ENCODE peak calls at places on chromosomes 5 and 9, in seven cellular contexts. Z is kidney, T is HepG2, U is HCT116, I is tibial artery, B is uterus, Y is right atrium auricular region. J is an unnamed sample.

GRCh38 chr5:143251946-143252345 is 151.5 kb downstream of the NR3C1 start:
- DNase-seq in Y (no peak), T (no peak), U (no peak), I (no peak), Z (no peak), B (no peak), J (no peak)

GRCh38 chr9:83544002-83544698 is 5.9 kb upstream of the FRMD3 start:
- DNase-seq in T (peak), U (peak), Z (no peak), B (no peak), Y (peak), I (no peak), J (no peak)

GRCh38 chr9:80893190-80893589 is 796.2 kb downstream of the TLE1 start:
- DNase-seq in Y (no peak), T (no peak), U (no peak), Z (no peak), B (no peak), I (no peak), J (no peak)

GRCh38 chr5:16064135-16064893 is 115.3 kb downstream of the MARCHF11 start:
- DNase-seq in Y (no peak), T (no peak), B (no peak), Z (no peak), I (no peak), U (no peak), J (no peak)

GRCh38 chr5:72994578-72994977 is 38.7 kb downstream of the FCHO2 start:
- DNase-seq in U (no peak), Z (no peak), Y (no peak), T (no peak), I (no peak), B (no peak), J (no peak)

GRCh38 chr9:133679056-133679455 is 42.9 kb downstream of the DBH start:
- DNase-seq in I (no peak), U (no peak), Z (peak), T (no peak), B (no peak), Y (no peak), J (no peak)

GRCh38 chr5:135232958-135233357 is 166.1 kb downstream of the MACROH2A1 start:
- DNase-seq in B (no peak), T (no peak), Z (peak), I (peak), Y (no peak), U (no peak), J (no peak)

GRCh38 chr5:139064613-139065012 is 133.6 kb downstream of the SIL1 start:
- DNase-seq in U (no peak), T (peak), I (no peak), Y (no peak), Z (no peak), B (no peak), J (no peak)

GRCh38 chr5:132273631-132274030 is 16.1 kb downstream of the PDLIM4 start:
- DNase-seq in I (no peak), Z (no peak), B (no peak), U (no peak), T (no peak), Y (no peak), J (no peak)

DNA sequence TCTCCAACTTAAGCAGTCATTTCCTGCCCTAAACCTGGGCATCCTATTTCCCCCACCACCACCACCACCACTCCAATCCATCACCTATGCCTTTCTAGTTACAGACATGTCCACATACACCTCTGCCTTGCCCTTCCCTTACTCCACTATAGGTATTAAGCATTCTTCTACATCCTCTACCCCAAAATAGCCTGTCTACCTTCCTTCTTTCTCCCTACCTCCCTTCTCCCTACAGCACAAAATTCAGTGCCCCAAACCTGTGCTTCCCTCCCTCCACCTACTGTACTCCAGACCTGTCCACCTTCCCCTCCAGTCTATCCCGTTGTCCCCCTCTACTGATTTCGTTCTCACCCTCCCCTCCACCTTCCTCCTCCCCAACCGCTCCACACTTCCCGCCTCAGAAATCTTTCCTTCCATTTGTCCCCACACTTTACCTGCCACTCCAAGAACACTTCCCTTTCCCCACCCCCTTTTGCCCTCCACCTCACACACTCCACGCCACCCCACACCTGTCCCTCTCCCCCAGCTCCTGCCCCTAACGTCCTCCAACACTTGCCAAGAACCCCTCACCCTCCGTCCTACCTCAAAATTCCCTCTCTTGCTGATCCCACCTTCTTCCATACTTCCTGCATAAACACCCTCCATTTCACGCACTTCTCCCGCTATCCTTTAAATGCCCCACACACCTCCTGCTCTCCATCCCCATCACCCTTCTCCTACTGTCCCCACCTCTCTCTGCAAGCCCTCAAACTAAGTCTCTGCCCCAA is 1.5 kb downstream of the STRBP start:
- DNase-seq in Y (no peak), Z (no peak), U (no peak), B (no peak), I (no peak), T (no peak), J (no peak)
- H3K4me3 ChIP-seq in Y (no peak), Z (no peak), U (peak), B (no peak), I (no peak), T (peak), J (no peak)

GRCh38 chr5:157993201-157993600 is 134.3 kb upstream of the CLINT1 start:
- DNase-seq in B (no peak), T (no peak), U (no peak), Z (no peak), I (no peak), Y (no peak), J (no peak)

GRCh38 chr5:157994906-157995519 is 136.1 kb upstream of the CLINT1 start:
- DNase-seq in I (peak), T (peak), B (peak), Y (peak), Z (peak), U (peak), J (peak)

GRCh38 chr5:157998021-157998504 is 139.1 kb upstream of the CLINT1 start:
- DNase-seq in Z (no peak), B (no peak), U (no peak), T (no peak), I (no peak), Y (no peak), J (no peak)

GRCh38 chr5:157990583-157991181 is 131.7 kb upstream of the CLINT1 start:
- DNase-seq in B (no peak), Y (no peak), Z (no peak), T (no peak), U (no peak), I (no peak), J (no peak)

GRCh38 chr5:157994271-157994691 is 135.3 kb upstream of the CLINT1 start:
- DNase-seq in U (no peak), Z (no peak), Y (no peak), I (no peak), B (no peak), T (no peak), J (no peak)
- TF ChIP-seq CTCF in U (no peak), Z (no peak), Y (no peak), I (no peak), B (no peak), T (no peak), J (no peak)

DNA sequence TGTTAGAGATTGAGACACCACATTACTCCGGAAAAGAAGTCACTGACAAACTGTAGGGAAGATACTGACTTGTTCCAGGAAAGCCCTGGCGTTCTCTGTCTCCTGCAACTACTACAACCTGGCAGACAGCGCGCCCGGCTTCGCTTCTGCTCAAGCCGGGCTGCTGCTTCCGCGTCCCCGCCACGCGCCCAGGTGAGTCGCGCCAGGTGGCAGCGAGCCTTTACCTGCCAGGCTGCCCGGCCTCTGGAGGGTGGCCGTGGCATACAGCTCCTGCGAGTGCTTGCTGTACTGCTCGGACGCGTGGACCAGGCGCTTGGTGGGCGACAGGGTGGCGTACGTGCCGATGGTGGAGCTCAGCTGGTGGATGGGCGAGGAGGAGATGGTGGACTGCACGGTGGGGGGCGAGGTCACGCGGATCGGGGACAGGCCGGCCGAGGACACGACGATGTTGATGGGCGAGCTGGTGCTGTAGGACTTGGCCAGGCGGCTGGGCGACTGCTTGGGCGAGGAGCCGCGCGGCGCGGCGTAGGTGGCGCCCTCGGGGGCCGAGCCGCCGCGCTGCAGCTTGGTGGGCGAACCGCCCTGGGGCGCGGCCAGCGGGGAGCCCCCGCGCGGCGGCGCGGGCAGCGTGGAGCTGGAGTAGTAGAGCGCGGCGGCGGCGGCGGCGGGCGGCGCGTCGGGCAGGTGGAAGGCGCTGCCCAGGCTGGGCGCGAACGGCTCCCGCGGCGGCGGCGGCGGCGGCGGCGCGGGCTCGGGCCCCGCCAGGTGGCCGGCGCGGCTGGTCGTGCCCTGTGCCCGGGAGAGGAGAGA is 519.6 kb downstream of the CTNND2 start:
- DNase-seq in T (no peak), Z (peak), B (no peak), U (no peak), Y (no peak), I (no peak), J (no peak)
- H3K4me3 ChIP-seq in T (peak), Z (peak), B (no peak), U (no peak), Y (peak), I (peak), J (no peak)

GRCh38 chr5:113463032-113463431 is 25.2 kb downstream of the MCC start:
- DNase-seq in I (no peak), Z (no peak), Y (no peak), T (no peak), U (no peak), B (no peak), J (no peak)
- TF ChIP-seq CTCF in I (no peak), Z (no peak), Y (no peak), T (no peak), U (no peak), B (no peak), J (no peak)